ENCODE peak calls at places on chromosomes 6 and 20, in nine cellular contexts. U is KBM-7; W is AG08396; X is hepatic stellate cell; H is mucosa of gallbladder; J is fibroblast of the conjunctiva; F is heart left ventricle; N is activated T-helper 1 cell treated with anti-CD3 and anti-CD28 coated beads, Interleukin-2, amount 50 U/mL, for 16 hours; T is activated effector memory CD4-positive, alpha-beta T cell treated with Interleukin-2 at 50 U/mL for 16 hours. D is an unnamed sample.

GRCh38 chr6:2695464-2696095 is 55.1 kb downstream of the MYLK4 start:
- DNase-seq in U (peak; percentile 40), W (no peak), X (no peak), H (no peak), J (peak; percentile 22), F (no peak), N (no peak), T (no peak), D (no peak)

GRCh38 chr6:155521719-155522118 is 66.1 kb upstream of the NOX3 start:
- DNase-seq in U (no peak), W (no peak), X (no peak), H (no peak), J (no peak), F (no peak), N (no peak), T (no peak), D (no peak)

GRCh38 chr20:5191829-5192569 is 65.2 kb downstream of the CDS2 start:
- DNase-seq in U (peak; percentile 87), W (peak; percentile 70), X (peak; percentile 72), H (peak; percentile 59), J (peak; percentile 70), F (no peak), N (no peak), T (no peak), D (peak; percentile 65)

GRCh38 chr6:137873273-137873762 is 6.3 kb downstream of the TNFAIP3 start:
- DNase-seq in U (no peak), W (peak; percentile 76), X (no peak), H (peak; percentile 83), J (peak; percentile 94), F (peak; percentile 49), N (no peak), T (no peak), D (no peak)

GRCh38 chr6:127464161-127464880 is 5.1 kb upstream of the KIAA0408 start:
- DNase-seq in U (no peak), W (peak; percentile 78), X (peak; percentile 70), H (no peak), J (no peak), F (no peak), N (no peak), T (no peak), D (no peak)

GRCh38 chr6:74574794-74575193 is 631.1 kb downstream of the COL12A1 start:
- DNase-seq in U (peak; percentile 54), W (peak; percentile 12), X (no peak), H (no peak), J (no peak), F (no peak), N (no peak), T (no peak), D (no peak)

GRCh38 chr6:167827588-167828324 is 1.0 kb downstream of the AFDN start:
- DNase-seq in U (peak; percentile 58), W (peak; percentile 61), X (peak; percentile 53), H (peak; percentile 31), J (no peak), F (peak; percentile 53), N (no peak), T (peak; percentile 15), D (peak; percentile 48)

GRCh38 chr20:2386516-2387179 is 5.9 kb downstream of the TGM6 start:
- DNase-seq in U (no peak), W (no peak), X (no peak), H (no peak), J (no peak), F (no peak), N (no peak), T (no peak), D (no peak)

GRCh38 chr6:160420969-160421556 is 72.9 kb downstream of the SLC22A3 start:
- DNase-seq in U (no peak), W (no peak), X (no peak), H (no peak), J (no peak), F (no peak), N (no peak), T (no peak), D (no peak)

GRCh38 chr6:29995346-29995777 is 53.0 kb downstream of the HLA-A start:
- DNase-seq in U (no peak), W (no peak), X (no peak), H (no peak), J (no peak), F (no peak), N (no peak), T (no peak), D (no peak)

D was measured in NCI-H345.